ENCODE peak calls at places on chromosomes 7 and 10, in ten cellular contexts. E is spleen, I is ovary, F is fibroblast of the aortic adventitia, T is AG10803, W is dorsolateral prefrontal cortex, D is thoracic aorta, H is HFF-Myc, N is GM12865, J is upper lobe of right lung. K is an unnamed sample.

GRCh38 chr7:113945018-113945938 is 26.5 kb upstream of the PPP1R3A start:
- DNase-seq in E (peak; percentile 33), I (no peak), F (no peak), T (no peak), W (peak; percentile 73), D (no peak), H (no peak), N (no peak), J (no peak), K (no peak)

GRCh38 chr10:115093776-115094361 is 704 bp downstream of the ATRNL1 start:
- DNase-seq in E (peak; percentile 77), I (peak; percentile 64), F (no peak), T (no peak), W (no peak), D (no peak), H (no peak), N (peak; percentile 14), J (peak; percentile 64), K (no peak)

GRCh38 chr10:120600871-120601644 is 144.0 kb downstream of the PLPP4 start:
- DNase-seq in E (no peak), I (no peak), F (peak; percentile 37), T (no peak), W (no peak), D (no peak), H (no peak), N (peak; percentile 15), J (no peak), K (no peak)

GRCh38 chr7:114630186-114630824 is 215.7 kb downstream of the FOXP2 start:
- DNase-seq in E (no peak), I (no peak), F (no peak), T (no peak), W (no peak), D (no peak), H (no peak), N (peak; percentile 26), J (no peak), K (no peak)

GRCh38 chr10:6018422-6018821 is 41.1 kb upstream of the IL15RA start:
- DNase-seq in E (no peak), I (no peak), F (no peak), T (no peak), W (no peak), D (no peak), H (no peak), N (no peak), J (no peak), K (peak; percentile 70)

GRCh38 chr7:23106491-23106800 is 861 bp downstream of the KLHL7 start:
- DNase-seq in E (no peak), I (no peak), F (peak; percentile 48), T (no peak), W (no peak), D (no peak), H (no peak), N (no peak), J (no peak), K (no peak)

GRCh38 chr7:107728276-107728675 is 15.7 kb upstream of the CBLL1 start:
- DNase-seq in E (no peak), I (no peak), F (peak; percentile 16), T (peak; percentile 8), W (no peak), D (no peak), H (no peak), N (no peak), J (no peak), K (no peak)

GRCh38 chr7:32588657-32589056 is 93.4 kb downstream of the AVL9 start:
- DNase-seq in E (no peak), I (no peak), F (peak; percentile 46), T (peak; percentile 90), W (no peak), D (no peak), H (peak; percentile 58), N (peak; percentile 46), J (no peak), K (peak; percentile 88)

GRCh38 chr7:80729586-80730320 is 91.3 kb downstream of the CD36 start:
- DNase-seq in E (no peak), I (no peak), F (peak; percentile 93), T (peak; percentile 87), W (no peak), D (no peak), H (no peak), N (no peak), J (no peak), K (peak; percentile 55)

GRCh38 chr7:121305109-121305508 is 23.7 kb upstream of the WNT16 start:
- DNase-seq in E (no peak), I (no peak), F (peak; percentile 50), T (peak; percentile 79), W (no peak), D (no peak), H (no peak), N (no peak), J (no peak), K (peak; percentile 33)

GRCh38 chr10:94397549-94398370 is 4.6 kb upstream of the TBC1D12 start:
- DNase-seq in E (no peak), I (no peak), F (peak; percentile 64), T (peak; percentile 61), W (no peak), D (no peak), H (no peak), N (no peak), J (no peak), K (no peak)

GRCh38 chr7:102447311-102447710 is 13.9 kb downstream of the ORAI2 start:
- DNase-seq in E (no peak), I (no peak), F (no peak), T (no peak), W (no peak), D (no peak), H (no peak), N (no peak), J (no peak), K (no peak)

GRCh38 chr7:121832347-121832746 is 40.6 kb upstream of the PTPRZ1 start:
- DNase-seq in E (peak; percentile 44), I (no peak), F (no peak), T (no peak), W (no peak), D (no peak), H (no peak), N (no peak), J (no peak), K (no peak)

GRCh38 chr7:23712368-23713284 is 2.6 kb downstream of the STK31 start:
- DNase-seq in E (no peak), I (no peak), F (peak; percentile 87), T (peak; percentile 69), W (no peak), D (no peak), H (peak; percentile 19), N (peak; percentile 49), J (no peak), K (peak; percentile 77)

GRCh38 chr7:150944066-150945042 is 33.8 kb downstream of the KCNH2 start:
- DNase-seq in E (peak; percentile 60), I (no peak), F (no peak), T (no peak), W (peak; percentile 9), D (no peak), H (no peak), N (no peak), J (peak; percentile 34), K (no peak)

GRCh38 chr7:87058739-87059524 is 522 bp downstream of the ELAPOR2 start:
- DNase-seq in E (no peak), I (no peak), F (no peak), T (no peak), W (peak; percentile 33), D (no peak), H (no peak), N (no peak), J (peak; percentile 76), K (no peak)

GRCh38 chr7:83457022-83457892 is 191.7 kb downstream of the SEMA3E start:
- DNase-seq in E (no peak), I (no peak), F (peak; percentile 6), T (peak; percentile 12), W (no peak), D (no peak), H (no peak), N (peak; percentile 5), J (no peak), K (peak; percentile 3)

GRCh38 chr10:72258617-72259016 is 15.1 kb upstream of the DDIT4 start:
- DNase-seq in E (no peak), I (no peak), F (no peak), T (no peak), W (no peak), D (no peak), H (no peak), N (no peak), J (no peak), K (no peak)

GRCh38 chr7:151662291-151662690 is 142.6 kb upstream of the RHEB start:
- DNase-seq in E (no peak), I (no peak), F (no peak), T (peak; percentile 60), W (no peak), D (no peak), H (no peak), N (no peak), J (no peak), K (no peak)

DNA sequence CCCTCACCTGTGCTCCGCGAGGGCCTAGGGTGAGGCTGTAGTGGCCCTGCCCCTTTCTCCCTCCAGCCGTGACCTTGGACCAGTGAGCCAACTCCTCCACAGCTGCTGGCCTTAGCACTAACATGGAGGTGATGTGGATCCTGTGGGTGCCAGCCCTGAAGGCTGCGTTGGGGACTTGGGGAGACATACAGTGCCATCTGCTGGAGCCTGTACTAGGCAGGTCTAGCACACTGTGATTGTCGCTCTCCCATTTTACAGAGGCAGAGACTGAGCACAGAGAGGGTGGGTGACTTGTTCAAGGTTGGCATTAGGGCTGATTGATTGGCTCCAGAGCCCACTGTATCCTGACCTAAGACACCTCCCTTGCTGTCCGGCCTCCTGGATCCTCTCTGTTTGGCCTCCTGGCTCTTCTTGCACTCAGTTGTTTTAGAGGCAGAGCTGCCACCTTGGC is 37.6 kb downstream of the PRF1 start:
- DNase-seq in E (no peak), I (no peak), F (no peak), T (no peak), W (no peak), D (no peak), H (no peak), N (peak; percentile 37), J (peak; percentile 27), K (no peak)
- TF ChIP-seq CTCF in E (no peak), I (no peak), F (no peak), T (no peak), W (no peak), D (no peak), H (peak; percentile 14), N (no peak), J (no peak), K (no peak)

GRCh38 chr10:76547352-76547972 is 1090.1 kb downstream of the KCNMA1 start:
- DNase-seq in E (no peak), I (peak; percentile 90), F (peak; percentile 89), T (peak; percentile 77), W (peak; percentile 77), D (peak; percentile 69), H (no peak), N (peak; percentile 75), J (peak; percentile 71), K (peak; percentile 82)
- H3K4me3 ChIP-seq in E (no peak overlapping the region), I (no peak overlapping the region), F (no peak overlapping the region), T (no peak overlapping the region), W (no peak overlapping the region), D (peak overlapping the region; percentile 48), H (no peak overlapping the region), N (no peak overlapping the region), J (peak overlapping the region; percentile 11), K (no peak overlapping the region)

GRCh38 chr10:92419740-92420553 is 129.0 kb downstream of the MARCHF5 start:
- DNase-seq in E (peak; percentile 77), I (peak; percentile 59), F (peak; percentile 30), T (peak; percentile 47), W (no peak), D (no peak), H (no peak), N (no peak), J (peak; percentile 75), K (peak; percentile 40)
- TF ChIP-seq CTCF in E (no peak), I (no peak), F (peak; percentile 58), T (peak; percentile 51), W (peak; percentile 18), D (peak; percentile 28), H (peak; percentile 52), N (peak; percentile 9), J (peak; percentile 40), K (peak; percentile 45)

GRCh38 chr7:24816868-24817267 is 59.6 kb upstream of the GSDME start:
- DNase-seq in E (no peak), I (no peak), F (no peak), T (no peak), W (no peak), D (no peak), H (no peak), N (no peak), J (no peak), K (no peak)
- H3K4me3 ChIP-seq in E (no peak overlapping the region), I (no peak overlapping the region), F (no peak overlapping the region), T (no peak overlapping the region), W (no peak overlapping the region), D (no peak overlapping the region), H (no peak overlapping the region), N (no peak overlapping the region), J (no peak overlapping the region), K (no peak overlapping the region)

K was measured in fibroblast of mammary gland.